ENCODE peak calls at places on chromosomes 13 and 19, in six cellular contexts. O is breast epithelium, D is osteocyte, H is amygdala, J is A549, N is occipital lobe. A is an unnamed sample.

GRCh38 chr13:109862627-109863026 is 76.2 kb upstream of the IRS2 start:
- DNase-seq in O (no peak), D (no peak), N (no peak), H (no peak), J (no peak), A (no peak)

GRCh38 chr13:47564041-47564440 is 437.0 kb downstream of the SUCLA2 start:
- DNase-seq in N (no peak), J (no peak), H (no peak), O (no peak), D (no peak), A (no peak)

GRCh38 chr13:36430247-36431203 is 1.8 kb upstream of the CCNA1 start:
- DNase-seq in J (no peak), O (no peak), N (peak; percentile 8), H (no peak), D (no peak), A (no peak)

GRCh38 chr13:42064966-42065365 is 16.5 kb downstream of the DGKH start:
- DNase-seq in O (no peak), H (no peak), N (no peak), J (no peak), D (no peak), A (no peak)

GRCh38 chr13:92838786-92839185 is 387.8 kb upstream of the GPC6 start:
- DNase-seq in N (no peak), J (peak; percentile 0), D (no peak), O (no peak), H (no peak), A (peak; percentile 20)

GRCh38 chr13:41780736-41781708 is 179.9 kb downstream of the VWA8 start:
- DNase-seq in O (peak; percentile 37), D (no peak), N (no peak), J (peak; percentile 19), H (no peak), A (no peak)

GRCh38 chr13:106522898-106523525 is 12.4 kb downstream of the EFNB2 start:
- DNase-seq in J (no peak), D (no peak), N (no peak), O (no peak), H (no peak), A (no peak)

GRCh38 chr13:20960663-20961309 is 58.2 kb upstream of the XPO4 start:
- DNase-seq in H (no peak), N (no peak), J (no peak), D (no peak), O (no peak), A (no peak)

GRCh38 chr19:12825259-12826131 is 8.9 kb downstream of the RTBDN start:
- DNase-seq in O (no peak), H (no peak), J (peak; percentile 57), N (no peak), D (no peak), A (no peak)

GRCh38 chr19:7665076-7665475 is 3.8 kb upstream of the RETN start:
- DNase-seq in O (no peak), D (no peak), H (peak; percentile 24), J (no peak), N (peak; percentile 8), A (no peak)

GRCh38 chr13:42119875-42120274 is 71.4 kb downstream of the DGKH start:
- DNase-seq in H (no peak), D (no peak), N (no peak), J (no peak), O (no peak), A (no peak)

GRCh38 chr13:87820221-87820620 is 149.1 kb downstream of the SLITRK5 start:
- DNase-seq in O (no peak), N (no peak), J (no peak), D (no peak), H (no peak), A (no peak)

GRCh38 chr13:66114127-66114526 is 1116.0 kb downstream of the PCDH9 start:
- DNase-seq in D (no peak), J (no peak), O (no peak), H (no peak), N (no peak), A (no peak)

GRCh38 chr13:101455863-101456262 is 3.4 kb downstream of the ITGBL1 start:
- DNase-seq in H (no peak), N (no peak), D (no peak), O (no peak), J (peak; percentile 71), A (peak; percentile 62)

GRCh38 chr19:31316201-31316951 is 32.9 kb downstream of the TSHZ3 start:
- DNase-seq in D (no peak), N (no peak), O (no peak), H (peak; percentile 12), J (no peak), A (no peak)

GRCh38 chr13:59459972-59460371 is 703.8 kb downstream of the DIAPH3 start:
- DNase-seq in O (no peak), H (no peak), N (no peak), D (no peak), J (no peak), A (no peak)

GRCh38 chr19:31430381-31430780 is 81.1 kb upstream of the TSHZ3 start:
- DNase-seq in J (no peak), H (no peak), O (no peak), D (peak; percentile 8), N (no peak), A (no peak)